ENCODE peak calls at places on chromosome 4, in four cellular contexts. N, O, Y and S are unnamed samples.

GRCh38 chr4:48725414-48725813 is 54.7 kb downstream of the FRYL start:
- DNase-seq in N (no peak), O (no peak), Y (no peak), S (peak; percentile 51)

GRCh38 chr4:25813705-25814104 is 49.1 kb downstream of the SEL1L3 start:
- DNase-seq in Y (peak; percentile 75), N (peak; percentile 60), O (no peak), S (no peak)

GRCh38 chr4:76590847-76591281 is 155.8 kb downstream of the SHROOM3 start:
- DNase-seq in O (no peak), N (no peak), Y (peak; percentile 58), S (no peak)

GRCh38 chr4:154491731-154492249 is at the start of gene DCHS2:
- DNase-seq in N (peak; percentile 5), O (no peak), Y (no peak), S (no peak)

GRCh38 chr4:138891610-138892009 is 124.0 kb upstream of the NOCT start:
- DNase-seq in N (no peak), O (no peak), Y (no peak), S (no peak)

GRCh38 chr4:156790866-156791265 is 180.7 kb downstream of the PDGFC start:
- DNase-seq in Y (peak; percentile 73), O (no peak), N (peak; percentile 85), S (no peak)

GRCh38 chr4:107183155-107183774 is 147.2 kb upstream of the DKK2 start:
- DNase-seq in N (peak; percentile 61), Y (peak; percentile 58), O (no peak), S (no peak)

GRCh38 chr4:28443786-28444412 is 1583.3 kb downstream of the STIM2 start:
- DNase-seq in N (peak; percentile 55), O (no peak), Y (peak; percentile 15), S (no peak)

GRCh38 chr4:5930456-5930855 is 37.6 kb upstream of the CRMP1 start:
- DNase-seq in O (no peak), Y (no peak), N (no peak), S (no peak)

GRCh38 chr4:139955600-139955999 is 198.4 kb downstream of the MAML3 start:
- DNase-seq in Y (no peak), O (no peak), N (no peak), S (no peak)

GRCh38 chr4:27005512-27006246 is 145.0 kb downstream of the STIM2 start:
- DNase-seq in O (no peak), Y (peak; percentile 78), N (peak; percentile 85), S (no peak)

GRCh38 chr4:27463816-27464215 is 603.2 kb downstream of the STIM2 start:
- DNase-seq in Y (peak; percentile 0), N (peak; percentile 80), O (no peak), S (no peak)

GRCh38 chr4:105246712-105247111 is 100.0 kb downstream of the TET2 start:
- DNase-seq in O (no peak), Y (peak; percentile 79), N (no peak), S (no peak)

GRCh38 chr4:81854406-81854805 is 382.7 kb upstream of the RASGEF1B start:
- DNase-seq in Y (no peak), N (no peak), O (no peak), S (no peak)

GRCh38 chr4:144754562-144755410 is 108.8 kb downstream of the HHIP start:
- DNase-seq in N (peak; percentile 50), Y (peak; percentile 49), O (no peak), S (peak; percentile 29)

GRCh38 chr4:109648997-109649575 is 54.2 kb downstream of the CASP6 start:
- DNase-seq in O (no peak), N (no peak), Y (no peak), S (no peak)

DNA sequence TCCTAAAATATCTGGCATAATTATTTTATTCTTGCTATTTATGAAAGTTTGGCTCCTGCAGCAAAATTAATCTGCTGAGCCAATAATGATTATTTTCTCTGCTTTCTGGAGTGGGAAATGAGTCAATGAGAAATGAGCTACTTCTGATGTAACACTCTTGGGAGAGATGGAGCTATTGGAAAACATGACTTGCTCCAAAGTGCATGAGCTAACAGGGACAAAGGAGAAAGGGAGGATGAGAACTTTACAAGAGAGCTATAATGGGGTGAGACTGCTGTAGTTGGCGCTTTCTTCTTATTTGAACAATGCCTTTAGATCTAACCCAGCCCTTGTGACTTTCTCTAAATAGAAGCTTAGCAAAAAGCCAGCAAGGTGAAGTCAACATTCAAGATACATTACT is 615.1 kb downstream of the ANKRD50 start:
- DNase-seq in O (no peak), Y (no peak), N (no peak), S (no peak)
- H3K27ac ChIP-seq in O (no peak overlapping the region), Y (no peak overlapping the region), N (no peak overlapping the region), S (no peak overlapping the region)

GRCh38 chr4:184472540-184473264 is 1.6 kb downstream of the IRF2 start:
- DNase-seq in N (peak; percentile 69), Y (peak; percentile 51), O (no peak), S (peak; percentile 77)
- H3K27ac ChIP-seq in N (peak overlapping the region; percentile 55), Y (peak overlapping the region; percentile 89), O (peak overlapping the region; percentile 72), S (peak overlapping the region; percentile 99)

GRCh38 chr4:122764808-122765189 is 32.3 kb downstream of the BBS12 start:
- DNase-seq in N (peak; percentile 53), Y (peak; percentile 92), O (no peak), S (no peak)
- H3K27ac ChIP-seq in N (peak overlapping the region; percentile 28), Y (peak overlapping the region; percentile 55), O (no peak overlapping the region), S (no peak overlapping the region)

GRCh38 chr4:168830777-168831512 is 179.1 kb downstream of the CBR4 start:
- DNase-seq in N (peak; percentile 35), Y (no peak), O (no peak), S (no peak)
- H3K27ac ChIP-seq in N (no peak overlapping the region), Y (peak overlapping the region; percentile 70), O (no peak overlapping the region), S (no peak overlapping the region)

GRCh38 chr4:128390475-128390996 is 102.9 kb upstream of the PGRMC2 start:
- DNase-seq in N (no peak), Y (no peak), O (no peak), S (no peak)

GRCh38 chr4:128387600-128388351 is 100.2 kb upstream of the PGRMC2 start:
- DNase-seq in N (peak; percentile 52), O (no peak), Y (peak; percentile 43), S (no peak)

GRCh38 chr4:128388352-128388630 is 100.7 kb upstream of the PGRMC2 start:
- DNase-seq in N (peak; percentile 54), Y (no peak), O (no peak), S (no peak)

GRCh38 chr4:128394778-128395177 is 107.2 kb upstream of the PGRMC2 start:
- DNase-seq in O (no peak), N (no peak), Y (peak; percentile 36), S (no peak)

DNA sequence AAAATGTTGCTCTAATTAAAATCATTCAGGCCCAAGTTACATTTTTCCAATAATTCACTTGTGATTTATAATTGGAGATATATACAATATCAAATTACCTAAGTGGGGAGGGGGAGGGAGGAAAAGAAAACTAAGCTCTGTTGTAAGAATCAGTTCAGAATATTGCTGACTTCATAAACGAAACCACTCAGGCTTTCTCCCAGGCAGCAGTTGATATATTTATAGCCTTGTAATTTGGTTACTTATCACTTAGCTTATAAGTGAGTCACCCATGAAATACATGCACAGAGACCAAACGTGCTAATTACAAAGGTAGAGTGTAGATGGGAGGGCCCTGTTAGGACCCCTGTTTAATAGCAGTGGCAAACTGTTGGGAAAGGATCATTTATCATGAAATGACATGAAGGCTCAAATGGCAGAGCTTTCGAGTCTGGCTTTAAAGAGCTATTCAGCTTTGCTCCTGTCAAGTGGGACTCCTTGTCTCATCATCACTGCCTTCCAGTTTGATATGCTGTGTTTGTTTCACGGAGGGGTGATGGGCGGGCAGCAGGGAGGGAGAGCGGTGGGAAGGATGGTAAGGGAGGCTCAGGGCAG is 105.6 kb upstream of the PGRMC2 start:
- DNase-seq in O (no peak), N (no peak), Y (peak; percentile 57), S (no peak)
- H3K27ac ChIP-seq in O (no peak overlapping the region), N (no peak overlapping the region), Y (peak overlapping the region; percentile 83), S (no peak overlapping the region)

GRCh38 chr4:30868257-30868656 is 148.1 kb downstream of the PCDH7 start:
- DNase-seq in O (no peak), N (no peak), Y (peak; percentile 30), S (no peak)

GRCh38 chr4:30866444-30866843 is 146.3 kb downstream of the PCDH7 start:
- DNase-seq in Y (peak; percentile 43), N (no peak), O (no peak), S (no peak)

GRCh38 chr4:30866907-30867306 is 146.7 kb downstream of the PCDH7 start:
- DNase-seq in Y (no peak), O (no peak), N (peak; percentile 55), S (no peak)

GRCh38 chr4:30865676-30866075 is 145.5 kb downstream of the PCDH7 start:
- DNase-seq in O (no peak), Y (peak; percentile 54), N (no peak), S (no peak)

GRCh38 chr4:30867427-30867826 is 147.3 kb downstream of the PCDH7 start:
- DNase-seq in N (peak; percentile 10), Y (no peak), O (no peak), S (no peak)
- H3K27ac ChIP-seq in N (no peak overlapping the region), Y (peak overlapping the region; percentile 37), O (no peak overlapping the region), S (no peak overlapping the region)

GRCh38 chr4:53589511-53589910 is 1.8 kb downstream of the LNX1 start:
- DNase-seq in N (no peak), Y (no peak), O (no peak), S (no peak)

GRCh38 chr4:53583513-53583912 is 7.8 kb downstream of the LNX1 start:
- DNase-seq in Y (no peak), O (no peak), N (no peak), S (no peak)

GRCh38 chr4:53584658-53585057 is 6.6 kb downstream of the LNX1 start:
- DNase-seq in Y (no peak), N (no peak), O (no peak), S (no peak)

GRCh38 chr4:53587123-53587522 is 4.2 kb downstream of the LNX1 start:
- DNase-seq in N (no peak), O (no peak), Y (no peak), S (no peak)

DNA sequence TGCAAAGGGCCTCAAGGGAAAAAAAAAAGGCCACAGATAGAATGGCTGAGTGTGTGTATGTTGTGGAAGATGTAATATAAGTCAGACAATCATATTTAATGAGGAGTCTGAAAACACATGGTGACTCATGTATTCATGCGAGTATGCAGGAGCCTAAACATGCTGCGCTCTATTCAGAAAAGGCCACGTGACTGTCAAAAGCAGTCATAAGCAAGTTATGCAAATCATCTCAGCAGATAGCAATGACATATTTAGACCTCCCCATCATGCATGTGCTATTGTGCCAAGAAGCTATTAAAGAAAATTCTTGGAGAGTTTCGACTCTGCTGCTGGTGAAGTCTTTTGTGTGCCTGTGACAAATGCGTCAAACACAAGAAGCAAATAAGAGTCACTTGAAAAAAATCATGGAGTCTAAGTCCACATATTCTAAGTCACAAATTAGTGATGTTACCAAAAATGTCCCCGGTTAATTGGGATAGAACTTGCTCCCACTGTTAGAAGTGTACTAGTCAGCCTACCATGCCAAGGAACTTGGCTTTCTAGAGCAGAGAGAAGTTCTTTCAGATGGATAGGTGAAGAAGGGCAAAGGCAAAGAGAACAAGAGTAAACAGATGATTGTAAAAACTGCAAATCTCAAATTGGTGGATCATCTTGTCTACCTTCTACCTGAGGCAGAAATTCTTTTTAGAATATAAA is 5.0 kb downstream of the LNX1 start:
- DNase-seq in N (peak; percentile 71), O (no peak), Y (peak; percentile 99), S (no peak)
- H3K27ac ChIP-seq in N (no peak overlapping the region), O (no peak overlapping the region), Y (peak overlapping the region; percentile 50), S (no peak overlapping the region)